ENCODE peak calls at places on chromosomes 6 and 20, in eight cellular contexts. D is ureter; U is iris pigment epithelial cell; F is mucosa of descending colon; W is HCEC 1CT; M is AG10803; Z is lower lobe of right lung; G is stimulated activated naive B cell treated with anti-CD40 and anti-IgM and Interleukin-4, amounts not matched to agents 10 μg/mL and 1 μg/mL and 100 μg/mL, for 72 hours. C is an unnamed sample.

GRCh38 chr20:19129976-19130612 is 82.3 kb upstream of the SLC24A3 start:
- DNase-seq in G (no peak), W (no peak), M (no peak), F (peak), Z (no peak), U (no peak), D (no peak), C (no peak)

GRCh38 chr20:51628533-51629398 is 86.2 kb upstream of the NFATC2 start:
- DNase-seq in F (no peak), U (peak), W (no peak), G (no peak), D (no peak), M (peak), Z (no peak), C (peak)

GRCh38 chr6:45880139-45880538 is 135.5 kb downstream of the CLIC5 start:
- DNase-seq in G (no peak), Z (no peak), D (no peak), W (no peak), M (peak), F (no peak), U (no peak), C (peak)

GRCh38 chr6:13370623-13371022 is 42.3 kb upstream of the TBC1D7 start:
- DNase-seq in U (no peak), D (no peak), M (no peak), W (no peak), G (no peak), Z (no peak), F (no peak), C (no peak)

GRCh38 chr20:38084425-38084951 is 50.9 kb downstream of the RPRD1B start:
- DNase-seq in U (peak), Z (no peak), W (peak), F (no peak), G (no peak), D (no peak), M (peak), C (peak)

GRCh38 chr20:12177657-12178293 is 260.1 kb downstream of the BTBD3 start:
- DNase-seq in Z (no peak), W (peak), D (no peak), G (no peak), F (no peak), M (no peak), U (no peak), C (peak)

GRCh38 chr6:135506270-135506997 is 8.9 kb upstream of the AHI1 start:
- DNase-seq in Z (no peak), W (peak), F (no peak), U (peak), M (peak), G (no peak), D (no peak), C (no peak)

GRCh38 chr20:19964289-19965263 is 52.6 kb upstream of the NAA20 start:
- DNase-seq in G (no peak), Z (peak), D (peak), F (no peak), U (peak), W (peak), M (peak), C (peak)

GRCh38 chr20:56393133-56393472 is 658 bp downstream of the CSTF1 start:
- DNase-seq in M (no peak), W (no peak), D (no peak), F (no peak), Z (no peak), G (no peak), U (peak), C (no peak)

GRCh38 chr6:42007753-42008528 is 42.4 kb upstream of the TAF8 start:
- DNase-seq in W (no peak), F (no peak), G (peak), Z (no peak), U (no peak), M (no peak), D (no peak), C (no peak)

GRCh38 chr6:140909156-140909555 is 1223.6 kb upstream of the GJE1 start:
- DNase-seq in W (peak), F (no peak), U (peak), D (no peak), M (peak), G (no peak), Z (no peak), C (peak)

GRCh38 chr20:21251278-21251677 is 51.9 kb upstream of the XRN2 start:
- DNase-seq in D (no peak), M (peak), U (peak), G (no peak), F (no peak), W (no peak), Z (no peak), C (no peak)

GRCh38 chr20:1320016-1320415 is 8.9 kb downstream of the SDCBP2 start:
- DNase-seq in U (no peak), M (no peak), F (no peak), Z (peak), W (no peak), G (no peak), D (no peak), C (no peak)

GRCh38 chr6:45272626-45273025 is 55.5 kb upstream of the RUNX2 start:
- DNase-seq in F (no peak), W (no peak), Z (no peak), G (no peak), D (no peak), M (peak), U (no peak), C (peak)

GRCh38 chr6:153045271-153045670 is 42.8 kb upstream of the MTRF1L start:
- DNase-seq in G (no peak), U (no peak), F (no peak), M (no peak), Z (no peak), W (no peak), D (no peak), C (no peak)